ENCODE peak calls at places on chromosomes 11 and 22, in five cellular contexts. J, Q, T, A and M are unnamed samples.

GRCh38 chr11:47856186-47856585 is 8.0 kb upstream of the NUP160 start:
- DNase-seq in A (no peak), J (no peak), T (no peak), Q (no peak), M (no peak)

GRCh38 chr11:110305169-110306018 is 9.0 kb upstream of the RDX start:
- DNase-seq in A (no peak), J (no peak), Q (no peak), T (no peak), M (no peak)

GRCh38 chr22:22948651-22949611 is 61.3 kb downstream of the IGLL5 start:
- DNase-seq in J (no peak), A (no peak), T (no peak), Q (peak), M (no peak)

GRCh38 chr11:117796456-117797428 is at the start of gene DSCAML1:
- DNase-seq in Q (no peak), T (no peak), J (no peak), A (no peak), M (peak)

GRCh38 chr11:95450547-95451123 is 219.6 kb upstream of the SESN3 start:
- DNase-seq in Q (no peak), A (no peak), J (no peak), T (no peak), M (no peak)

GRCh38 chr11:120801801-120802689 is 221.9 kb upstream of the TBCEL start:
- DNase-seq in Q (peak), J (peak), T (peak), A (no peak), M (peak)

GRCh38 chr22:50209893-50210292 is 9.1 kb downstream of the SELENOO start:
- DNase-seq in A (peak), T (peak), J (no peak), Q (no peak), M (no peak)

GRCh38 chr11:16356057-16356750 is at the start of gene SOX6:
- DNase-seq in T (no peak), J (no peak), A (no peak), Q (peak), M (no peak)

GRCh38 chr11:70019576-70020011 is 58.5 kb upstream of the ANO1 start:
- DNase-seq in T (no peak), A (peak), J (no peak), Q (no peak), M (no peak)

GRCh38 chr11:112834277-112834755 is 126.9 kb upstream of the NCAM1 start:
- DNase-seq in T (no peak), Q (no peak), J (peak), A (no peak), M (peak)

GRCh38 chr22:43745783-43746356 is 66.2 kb downstream of the EFCAB6 start:
- DNase-seq in T (no peak), J (no peak), A (no peak), Q (no peak), M (no peak)

GRCh38 chr22:33684059-33684458 is 236.2 kb downstream of the LARGE1 start:
- DNase-seq in T (no peak), J (no peak), A (no peak), Q (no peak), M (no peak)

GRCh38 chr11:60941371-60942119 is 10.4 kb downstream of the SLC15A3 start:
- DNase-seq in Q (no peak), J (no peak), T (no peak), A (no peak), M (no peak)

GRCh38 chr11:95711162-95711944 is 78.2 kb downstream of the FAM76B start:
- DNase-seq in T (no peak), A (no peak), J (no peak), Q (no peak), M (no peak)

GRCh38 chr11:15818132-15818842 is 538.1 kb downstream of the SOX6 start:
- DNase-seq in A (no peak), T (no peak), Q (no peak), J (no peak), M (no peak)

GRCh38 chr11:34274712-34275398 is 83.0 kb downstream of the ABTB2 start:
- DNase-seq in A (no peak), Q (peak), J (peak), T (no peak), M (peak)

GRCh38 chr22:45105281-45105700 is 58.4 kb upstream of the NUP50 start:
- DNase-seq in J (no peak), T (no peak), A (no peak), Q (no peak), M (no peak)

GRCh38 chr22:34105461-34106062 is 185.3 kb upstream of the LARGE1 start:
- DNase-seq in J (peak), Q (peak), A (no peak), T (no peak), M (peak)

GRCh38 chr11:120027546-120028180 is 110.2 kb downstream of the TRIM29 start:
- DNase-seq in T (no peak), A (no peak), Q (peak), J (no peak), M (no peak)

GRCh38 chr11:554824-555499 is 5.6 kb downstream of the LMNTD2 start:
- DNase-seq in A (peak), Q (peak), T (peak), J (no peak), M (no peak)

GRCh38 chr22:50581950-50582561 is 593 bp downstream of the CHKB start:
- DNase-seq in A (no peak), Q (peak), J (no peak), T (no peak), M (no peak)

GRCh38 chr11:18772211-18772610 is 19.4 kb downstream of the PTPN5 start:
- DNase-seq in J (no peak), Q (no peak), A (no peak), T (no peak), M (peak)